ENCODE peak calls at places on chromosomes 12 and 14, in five cellular contexts. C, X, P, M and B are unnamed samples.

GRCh38 chr14:39175445-39176262 is 600 bp downstream of the PNN start:
- DNase-seq in X (no peak), M (no peak), P (no peak), C (peak; percentile 36), B (peak; percentile 47)

GRCh38 chr12:49232940-49233841 is 31.7 kb upstream of the TUBA1C start:
- DNase-seq in X (no peak), M (peak; percentile 28), P (peak; percentile 43), C (peak; percentile 62), B (peak; percentile 80)

GRCh38 chr14:81517798-81518398 is 15.8 kb downstream of the SEL1L start:
- DNase-seq in C (peak; percentile 83), P (peak; percentile 50), M (peak; percentile 30), X (no peak), B (no peak)

GRCh38 chr14:26261368-26262122 is 336.3 kb downstream of the NOVA1 start:
- DNase-seq in M (no peak), P (no peak), C (no peak), X (no peak), B (no peak)

GRCh38 chr14:84493779-84494178 is 1036.2 kb upstream of the FLRT2 start:
- DNase-seq in M (no peak), P (no peak), X (peak; percentile 2), C (peak; percentile 7), B (no peak)

GRCh38 chr12:124554429-124555029 is 12.9 kb downstream of the NCOR2 start:
- DNase-seq in C (no peak), P (no peak), M (no peak), X (no peak), B (no peak)

GRCh38 chr12:110421159-110421661 is 17.7 kb upstream of the ANAPC7 start:
- DNase-seq in M (no peak), C (no peak), X (no peak), P (no peak), B (peak; percentile 31)

GRCh38 chr12:9253464-9253863 is 45.3 kb upstream of the PZP start:
- DNase-seq in M (no peak), X (no peak), P (no peak), C (no peak), B (no peak)

GRCh38 chr14:96094211-96094610 is 55.0 kb downstream of the C14orf132 start:
- DNase-seq in M (no peak), C (no peak), X (no peak), P (no peak), B (no peak)

GRCh38 chr12:92987362-92987761 is 58.3 kb upstream of the EEA1 start:
- DNase-seq in X (peak; percentile 56), P (no peak), C (peak; percentile 90), M (no peak), B (peak; percentile 15)
- H3K4me3 ChIP-seq in X (no peak overlapping the region), P (no peak overlapping the region), C (no peak overlapping the region), M (no peak overlapping the region), B (no peak overlapping the region)

DNA sequence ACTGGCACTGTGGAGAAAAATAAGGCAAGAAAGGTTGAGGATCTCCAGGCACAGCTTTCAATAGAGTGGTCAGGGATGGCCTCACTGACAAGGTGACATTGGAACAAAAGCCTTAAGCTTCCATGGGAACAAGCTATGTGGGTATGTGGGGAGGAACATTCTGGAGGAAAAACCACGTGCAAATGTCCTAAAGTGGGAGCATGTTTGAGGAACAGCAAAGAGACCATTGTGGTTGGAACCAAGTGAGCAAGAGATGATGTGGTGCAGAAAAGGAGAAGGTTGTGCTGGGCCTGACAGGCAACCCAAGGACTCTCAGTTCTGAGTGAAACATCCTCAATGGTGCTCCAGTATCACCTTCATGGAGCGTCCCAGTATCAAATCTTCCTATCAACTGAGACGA is 184.0 kb downstream of the CAND1 start:
- DNase-seq in X (no peak), M (no peak), C (no peak), P (no peak), B (no peak)
- TF ChIP-seq CTCF in X (no peak), M (no peak), C (no peak), P (no peak), B (no peak)

GRCh38 chr12:108483213-108483920 is 31.7 kb upstream of the FICD start:
- DNase-seq in X (no peak), P (no peak), M (no peak), C (no peak), B (no peak)

GRCh38 chr12:108484431-108484830 is 30.6 kb upstream of the FICD start:
- DNase-seq in P (no peak), C (no peak), M (no peak), X (no peak), B (no peak)

GRCh38 chr12:108484845-108485244 is 30.2 kb upstream of the FICD start:
- DNase-seq in C (no peak), M (no peak), P (no peak), X (no peak), B (no peak)

GRCh38 chr12:108479364-108480070 is 35.6 kb upstream of the FICD start:
- DNase-seq in X (no peak), C (no peak), M (no peak), P (no peak), B (no peak)

DNA sequence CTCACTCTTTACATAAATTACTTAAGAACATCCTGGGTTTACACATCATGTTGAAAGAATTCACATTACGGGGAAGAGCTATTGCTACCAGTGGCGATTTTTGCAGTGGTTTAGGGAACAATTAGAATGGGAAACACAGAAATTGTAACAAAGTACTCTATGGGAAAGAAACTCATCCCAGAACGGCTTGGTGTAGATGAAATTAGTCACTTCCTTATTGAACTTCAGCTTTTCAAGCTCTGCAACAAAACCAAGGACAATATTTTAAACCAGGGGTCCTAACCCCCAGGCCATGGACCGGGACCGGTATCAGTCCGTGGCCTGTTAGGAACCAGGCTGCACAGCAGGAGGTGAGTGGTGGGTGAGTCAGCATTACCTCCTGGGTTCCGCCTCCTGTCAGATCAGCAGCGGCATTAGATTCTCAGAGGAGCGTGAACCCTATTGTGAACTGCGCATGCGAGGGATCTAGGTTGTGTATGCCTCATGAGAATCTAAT is 32.3 kb upstream of the FICD start:
- DNase-seq in C (peak; percentile 9), X (no peak), M (no peak), P (no peak), B (no peak)
- H3K4me3 ChIP-seq in C (no peak overlapping the region), X (no peak overlapping the region), M (no peak overlapping the region), P (no peak overlapping the region), B (no peak overlapping the region)

DNA sequence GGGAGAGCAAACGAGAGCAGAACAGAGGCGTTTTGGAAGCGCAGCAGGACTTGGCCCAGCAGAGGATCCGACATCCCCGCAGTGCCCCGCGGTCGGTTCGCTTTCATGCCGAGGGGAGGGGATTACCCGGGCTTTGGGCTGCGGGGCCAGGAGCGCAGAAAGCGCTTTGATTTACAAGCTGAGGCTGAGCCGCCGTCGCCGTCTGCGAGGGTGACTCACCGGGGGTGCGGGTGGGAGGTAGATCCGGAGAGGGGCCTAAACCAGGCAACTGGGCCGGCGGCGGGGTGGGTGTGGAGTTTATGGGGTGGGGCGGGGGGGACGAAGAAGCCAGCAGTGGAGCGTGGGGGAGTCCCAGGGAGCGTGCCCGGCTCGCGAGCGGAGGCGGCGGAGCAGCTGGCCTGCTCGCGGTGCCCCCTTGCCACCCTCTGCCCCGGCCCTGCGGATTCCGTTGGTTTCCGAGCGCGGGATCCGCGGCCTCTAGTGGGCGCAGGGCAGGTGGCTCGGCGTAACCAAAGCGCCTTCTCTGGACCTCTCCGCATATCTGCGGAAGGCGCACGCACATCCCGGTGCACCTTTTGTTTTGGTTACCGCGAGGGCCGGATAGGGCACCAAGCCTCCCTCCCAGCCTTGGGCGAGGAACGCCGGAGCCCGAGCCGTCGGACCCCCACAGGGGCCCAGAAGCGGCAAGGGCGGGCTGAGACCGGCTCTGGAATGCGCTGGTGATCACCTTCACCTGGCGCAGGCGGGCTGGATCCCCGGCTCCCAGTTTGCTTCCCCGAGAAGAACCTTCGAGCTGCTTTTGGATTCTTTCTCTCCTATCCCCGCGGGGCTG is 2.6 kb downstream of the SIX4 start:
- DNase-seq in M (peak; percentile 18), P (peak; percentile 55), C (peak; percentile 54), X (no peak), B (peak; percentile 80)
- TF ChIP-seq CTCF in M (peak; percentile 14), P (peak; percentile 43), C (peak; percentile 35), X (peak; percentile 36), B (peak; percentile 62)

DNA sequence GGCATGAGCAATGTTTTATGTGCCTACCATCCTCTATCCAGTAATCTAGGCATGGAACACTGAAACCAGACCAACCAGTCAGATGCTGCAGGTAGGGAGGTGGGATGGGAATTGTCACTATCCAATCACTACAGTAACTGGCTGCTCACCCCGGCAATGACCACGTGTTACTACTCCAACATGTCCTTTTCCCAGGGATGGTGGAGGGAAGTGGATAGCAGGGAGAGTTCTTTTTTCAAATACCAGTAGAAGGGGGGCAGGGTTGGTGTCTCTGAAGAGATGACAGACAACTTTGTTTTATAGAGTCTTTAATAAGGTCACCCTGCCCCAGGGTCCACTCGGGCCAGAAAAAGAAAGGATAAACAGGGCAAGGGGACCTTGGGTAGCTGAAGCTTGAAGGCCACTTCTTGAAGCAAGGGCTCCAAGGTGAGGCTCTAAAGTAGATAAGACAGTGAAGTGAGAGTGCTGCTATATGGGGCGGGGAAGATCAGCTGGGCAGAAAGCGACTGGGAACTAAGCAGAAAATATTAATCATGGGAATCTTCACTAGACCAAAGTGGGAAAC is 14.7 kb upstream of the CDH24 start:
- DNase-seq in M (no peak), C (no peak), X (no peak), P (no peak), B (no peak)
- H3K4me3 ChIP-seq in M (no peak overlapping the region), C (no peak overlapping the region), X (peak overlapping the region; percentile 79), P (no peak overlapping the region), B (peak overlapping the region; percentile 99)

GRCh38 chr12:53047221-53048032 is 2.4 kb upstream of the TNS2 start:
- DNase-seq in C (peak; percentile 72), X (no peak), P (peak; percentile 80), M (peak; percentile 83), B (peak; percentile 52)
- TF ChIP-seq CTCF in C (no peak), X (no peak), P (no peak), M (no peak), B (peak; percentile 28)

GRCh38 chr12:130713581-130713991 is 2.5 kb downstream of the RIMBP2 start:
- DNase-seq in M (no peak), P (no peak), X (no peak), C (no peak), B (peak; percentile 64)

GRCh38 chr12:130712346-130713065 is 3.6 kb downstream of the RIMBP2 start:
- DNase-seq in C (no peak), M (no peak), P (no peak), X (no peak), B (no peak)

GRCh38 chr12:130710733-130711080 is 5.4 kb downstream of the RIMBP2 start:
- DNase-seq in M (no peak), C (no peak), P (no peak), X (no peak), B (no peak)

GRCh38 chr12:130710001-130710732 is 5.9 kb downstream of the RIMBP2 start:
- DNase-seq in X (no peak), M (no peak), C (no peak), P (no peak), B (peak; percentile 19)

DNA sequence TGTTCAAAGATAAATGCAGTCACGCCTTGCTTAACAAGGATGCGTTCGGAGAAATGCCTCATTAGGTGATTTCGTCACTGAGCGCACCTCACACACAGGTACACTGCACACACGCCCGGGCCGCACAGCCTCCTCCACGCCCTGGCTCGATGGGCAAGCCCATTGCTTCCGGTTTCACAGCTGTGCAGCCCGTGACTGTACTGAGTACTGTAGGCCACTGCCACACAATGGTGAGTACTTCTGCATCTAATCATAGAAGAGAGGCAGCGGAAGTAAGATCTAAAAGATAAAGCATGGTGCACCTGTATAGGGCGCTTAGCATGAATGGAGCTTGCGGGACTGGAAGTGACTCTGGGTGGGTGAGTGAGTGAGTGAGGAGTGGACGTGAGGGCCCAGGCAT is 4.3 kb downstream of the RIMBP2 start:
- DNase-seq in M (peak; percentile 26), P (no peak), C (no peak), X (no peak), B (no peak)
- H3K4me3 ChIP-seq in M (no peak overlapping the region), P (no peak overlapping the region), C (no peak overlapping the region), X (no peak overlapping the region), B (no peak overlapping the region)